ENCODE peak calls at places on chromosome 19, in ten cellular contexts. One of them, this sample, is unnamed.

GRCh38 chr19:48135411-48135810 is 24.8 kb upstream of the PLA2G4C start:
- DNase-seq in NCI-H510A treated with DMSO at 0.1 percent for 48 hours: no peak
- DNase-seq in PC-3: no peak
- DNase-seq in pancreas: no peak
- DNase-seq in M059J: no peak
- DNase-seq in progenitor cell of endocrine pancreas: no peak
- DNase-seq in anterior cingulate cortex: no peak
- DNase-seq in SW 1271: no peak
- DNase-seq in DMS53: peak; percentile 38
- DNase-seq in T47D: peak; percentile 46
- DNase-seq in this sample: no peak

GRCh38 chr19:28103916-28104315 is 1109.0 kb downstream of the UQCRFS1 start:
- DNase-seq in M059J: no peak
- DNase-seq in T47D: no peak
- DNase-seq in NCI-H510A treated with DMSO at 0.1 percent for 48 hours: no peak
- DNase-seq in DMS53: no peak
- DNase-seq in anterior cingulate cortex: no peak
- DNase-seq in progenitor cell of endocrine pancreas: no peak
- DNase-seq in pancreas: no peak
- DNase-seq in SW 1271: no peak
- DNase-seq in PC-3: no peak
- DNase-seq in this sample: no peak

GRCh38 chr19:8488351-8488750 is 14.1 kb downstream of the PRAM1 start:
- DNase-seq in NCI-H510A treated with DMSO at 0.1 percent for 48 hours: no peak
- DNase-seq in progenitor cell of endocrine pancreas: no peak
- DNase-seq in M059J: no peak
- DNase-seq in SW 1271: no peak
- DNase-seq in T47D: no peak
- DNase-seq in anterior cingulate cortex: no peak
- DNase-seq in pancreas: peak; percentile 7
- DNase-seq in PC-3: no peak
- DNase-seq in DMS53: no peak
- DNase-seq in this sample: no peak

GRCh38 chr19:58353717-58354477 is 605 bp upstream of the A1BG start:
- DNase-seq in anterior cingulate cortex: no peak
- DNase-seq in DMS53: no peak
- DNase-seq in M059J: no peak
- DNase-seq in pancreas: no peak
- DNase-seq in PC-3: no peak
- DNase-seq in T47D: no peak
- DNase-seq in progenitor cell of endocrine pancreas: no peak
- DNase-seq in NCI-H510A treated with DMSO at 0.1 percent for 48 hours: no peak
- DNase-seq in SW 1271: no peak
- DNase-seq in this sample: no peak

GRCh38 chr19:8342316-8342683 is 762 bp downstream of the KANK3 start:
- DNase-seq in pancreas: no peak
- DNase-seq in NCI-H510A treated with DMSO at 0.1 percent for 48 hours: no peak
- DNase-seq in T47D: no peak
- DNase-seq in PC-3: no peak
- DNase-seq in anterior cingulate cortex: no peak
- DNase-seq in M059J: no peak
- DNase-seq in SW 1271: no peak
- DNase-seq in progenitor cell of endocrine pancreas: no peak
- DNase-seq in DMS53: no peak
- DNase-seq in this sample: no peak

GRCh38 chr19:52941941-52942370 is 18.7 kb upstream of the ZNF888 start:
- DNase-seq in SW 1271: no peak
- DNase-seq in pancreas: peak; percentile 60
- DNase-seq in T47D: no peak
- DNase-seq in PC-3: peak; percentile 30
- DNase-seq in anterior cingulate cortex: no peak
- DNase-seq in NCI-H510A treated with DMSO at 0.1 percent for 48 hours: no peak
- DNase-seq in DMS53: peak; percentile 49
- DNase-seq in M059J: peak; percentile 52
- DNase-seq in progenitor cell of endocrine pancreas: no peak
- DNase-seq in this sample: no peak

GRCh38 chr19:48543121-48543710 is 8.8 kb upstream of the SULT2B1 start:
- DNase-seq in SW 1271: peak; percentile 22
- DNase-seq in PC-3: peak; percentile 92
- DNase-seq in pancreas: peak; percentile 52
- DNase-seq in M059J: peak; percentile 82
- DNase-seq in DMS53: peak; percentile 98
- DNase-seq in anterior cingulate cortex: no peak
- DNase-seq in T47D: no peak
- DNase-seq in NCI-H510A treated with DMSO at 0.1 percent for 48 hours: peak; percentile 77
- DNase-seq in progenitor cell of endocrine pancreas: no peak
- DNase-seq in this sample: peak; percentile 58

GRCh38 chr19:17113127-17113785 is 37.7 kb downstream of the MYO9B start:
- DNase-seq in progenitor cell of endocrine pancreas: no peak
- DNase-seq in anterior cingulate cortex: no peak
- DNase-seq in T47D: no peak
- DNase-seq in pancreas: no peak
- DNase-seq in NCI-H510A treated with DMSO at 0.1 percent for 48 hours: no peak
- DNase-seq in DMS53: no peak
- DNase-seq in M059J: no peak
- DNase-seq in PC-3: no peak
- DNase-seq in SW 1271: no peak
- DNase-seq in this sample: no peak

GRCh38 chr19:2342656-2343288 is 14.3 kb downstream of the SPPL2B start:
- DNase-seq in T47D: no peak
- DNase-seq in progenitor cell of endocrine pancreas: no peak
- DNase-seq in NCI-H510A treated with DMSO at 0.1 percent for 48 hours: no peak
- DNase-seq in SW 1271: no peak
- DNase-seq in pancreas: peak; percentile 23
- DNase-seq in anterior cingulate cortex: no peak
- DNase-seq in DMS53: no peak
- DNase-seq in M059J: no peak
- DNase-seq in PC-3: no peak
- DNase-seq in this sample: no peak

GRCh38 chr19:20858218-20858617 is 64.8 kb upstream of the ZNF85 start:
- DNase-seq in SW 1271: no peak
- DNase-seq in M059J: peak; percentile 1
- DNase-seq in NCI-H510A treated with DMSO at 0.1 percent for 48 hours: no peak
- DNase-seq in pancreas: no peak
- DNase-seq in anterior cingulate cortex: no peak
- DNase-seq in PC-3: no peak
- DNase-seq in T47D: no peak
- DNase-seq in DMS53: no peak
- DNase-seq in progenitor cell of endocrine pancreas: no peak
- DNase-seq in this sample: no peak

GRCh38 chr19:55116232-55117062 is 990 bp downstream of the PPP1R12C start:
- DNase-seq in SW 1271: no peak
- DNase-seq in anterior cingulate cortex: peak; percentile 76
- DNase-seq in progenitor cell of endocrine pancreas: no peak
- DNase-seq in pancreas: peak; percentile 45
- DNase-seq in NCI-H510A treated with DMSO at 0.1 percent for 48 hours: peak; percentile 27
- DNase-seq in DMS53: peak; percentile 62
- DNase-seq in PC-3: peak; percentile 56
- DNase-seq in M059J: peak; percentile 39
- DNase-seq in T47D: no peak
- DNase-seq in this sample: peak; percentile 67

GRCh38 chr19:36526581-36526980 is 1.5 kb downstream of the ZNF260 start:
- DNase-seq in PC-3: no peak
- DNase-seq in DMS53: no peak
- DNase-seq in NCI-H510A treated with DMSO at 0.1 percent for 48 hours: no peak
- DNase-seq in SW 1271: no peak
- DNase-seq in M059J: no peak
- DNase-seq in progenitor cell of endocrine pancreas: no peak
- DNase-seq in pancreas: no peak
- DNase-seq in T47D: no peak
- DNase-seq in anterior cingulate cortex: no peak
- DNase-seq in this sample: no peak

GRCh38 chr19:41350735-41351338 is 2.9 kb downstream of the TGFB1 start:
- DNase-seq in DMS53: no peak
- DNase-seq in PC-3: no peak
- DNase-seq in pancreas: no peak
- DNase-seq in anterior cingulate cortex: no peak
- DNase-seq in NCI-H510A treated with DMSO at 0.1 percent for 48 hours: no peak
- DNase-seq in progenitor cell of endocrine pancreas: no peak
- DNase-seq in T47D: no peak
- DNase-seq in M059J: no peak
- DNase-seq in SW 1271: no peak
- DNase-seq in this sample: no peak

GRCh38 chr19:46192990-46193650 is 36.4 kb upstream of the IGFL1 start:
- DNase-seq in NCI-H510A treated with DMSO at 0.1 percent for 48 hours: peak; percentile 20
- DNase-seq in progenitor cell of endocrine pancreas: no peak
- DNase-seq in PC-3: peak; percentile 82
- DNase-seq in T47D: no peak
- DNase-seq in M059J: peak; percentile 83
- DNase-seq in anterior cingulate cortex: no peak
- DNase-seq in pancreas: no peak
- DNase-seq in SW 1271: peak; percentile 10
- DNase-seq in DMS53: peak; percentile 84
- DNase-seq in this sample: peak; percentile 45

GRCh38 chr19:32566246-32566830 is 14.7 kb upstream of the PDCD5 start:
- DNase-seq in PC-3: no peak
- DNase-seq in T47D: no peak
- DNase-seq in progenitor cell of endocrine pancreas: no peak
- DNase-seq in anterior cingulate cortex: no peak
- DNase-seq in NCI-H510A treated with DMSO at 0.1 percent for 48 hours: no peak
- DNase-seq in DMS53: no peak
- DNase-seq in pancreas: no peak
- DNase-seq in M059J: peak; percentile 47
- DNase-seq in SW 1271: no peak
- DNase-seq in this sample: no peak

GRCh38 chr19:10420444-10421239 is at the start of gene PDE4A:
- DNase-seq in pancreas: no peak
- DNase-seq in M059J: no peak
- DNase-seq in T47D: no peak
- DNase-seq in SW 1271: no peak
- DNase-seq in anterior cingulate cortex: no peak
- DNase-seq in NCI-H510A treated with DMSO at 0.1 percent for 48 hours: peak; percentile 42
- DNase-seq in DMS53: peak; percentile 78
- DNase-seq in PC-3: peak; percentile 33
- DNase-seq in progenitor cell of endocrine pancreas: no peak
- DNase-seq in this sample: no peak